ENCODE peak calls at places on chromosome 4, in six cellular contexts. R, Q, X, Z, O and L are unnamed samples.

GRCh38 chr4:184408021-184408710 is 66.2 kb downstream of the IRF2 start:
- DNase-seq in R (no peak), Q (no peak), X (peak; percentile 92), Z (peak; percentile 85), O (no peak), L (no peak)

GRCh38 chr4:48538358-48538757 is 48.3 kb downstream of the ZAR1 start:
- DNase-seq in R (no peak), Q (no peak), X (no peak), Z (no peak), O (no peak), L (no peak)

GRCh38 chr4:61911313-61911756 is 711.2 kb downstream of the ADGRL3 start:
- DNase-seq in R (no peak), Q (no peak), X (no peak), Z (no peak), O (no peak), L (no peak)

GRCh38 chr4:10667651-10668341 is 16.8 kb downstream of the CLNK start:
- DNase-seq in R (no peak), Q (no peak), X (no peak), Z (no peak), O (no peak), L (no peak)

GRCh38 chr4:176921256-176921655 is 128.5 kb upstream of the VEGFC start:
- DNase-seq in R (no peak), Q (no peak), X (no peak), Z (no peak), O (no peak), L (no peak)

GRCh38 chr4:20512980-20513379 is 187.3 kb upstream of the PACRGL start:
- DNase-seq in R (no peak), Q (no peak), X (no peak), Z (no peak), O (no peak), L (no peak)

GRCh38 chr4:151658959-151659593 is 101.7 kb downstream of the GATB start:
- DNase-seq in R (peak; percentile 6), Q (no peak), X (peak; percentile 67), Z (peak; percentile 83), O (no peak), L (no peak)

GRCh38 chr4:149785686-149786431 is 29.8 kb downstream of the IQCM start:
- DNase-seq in R (no peak), Q (no peak), X (peak; percentile 24), Z (peak; percentile 45), O (no peak), L (no peak)

GRCh38 chr4:26003072-26003471 is 89.1 kb downstream of the SMIM20 start:
- DNase-seq in R (no peak), Q (no peak), X (no peak), Z (no peak), O (no peak), L (no peak)

GRCh38 chr4:170801771-170802170 is 712.0 kb upstream of the AADAT start:
- DNase-seq in R (no peak), Q (no peak), X (no peak), Z (no peak), O (no peak), L (no peak)

GRCh38 chr4:94390804-94391410 is 48.3 kb upstream of the HPGDS start:
- DNase-seq in R (peak; percentile 19), Q (no peak), X (peak; percentile 4), Z (peak; percentile 46), O (no peak), L (no peak)

GRCh38 chr4:103008875-103009729 is 10.4 kb downstream of the SLC9B1 start:
- DNase-seq in R (peak; percentile 61), Q (no peak), X (peak; percentile 80), Z (peak; percentile 76), O (no peak), L (no peak)

GRCh38 chr4:74453037-74453635 is 8.2 kb downstream of the AREG start:
- DNase-seq in R (no peak), Q (no peak), X (no peak), Z (no peak), O (no peak), L (no peak)

GRCh38 chr4:93878566-93878965 is 50.0 kb downstream of the ATOH1 start:
- DNase-seq in R (no peak), Q (no peak), X (no peak), Z (no peak), O (no peak), L (no peak)

GRCh38 chr4:20538922-20539321 is 161.3 kb upstream of the PACRGL start:
- DNase-seq in R (no peak), Q (no peak), X (no peak), Z (no peak), O (no peak), L (no peak)

DNA sequence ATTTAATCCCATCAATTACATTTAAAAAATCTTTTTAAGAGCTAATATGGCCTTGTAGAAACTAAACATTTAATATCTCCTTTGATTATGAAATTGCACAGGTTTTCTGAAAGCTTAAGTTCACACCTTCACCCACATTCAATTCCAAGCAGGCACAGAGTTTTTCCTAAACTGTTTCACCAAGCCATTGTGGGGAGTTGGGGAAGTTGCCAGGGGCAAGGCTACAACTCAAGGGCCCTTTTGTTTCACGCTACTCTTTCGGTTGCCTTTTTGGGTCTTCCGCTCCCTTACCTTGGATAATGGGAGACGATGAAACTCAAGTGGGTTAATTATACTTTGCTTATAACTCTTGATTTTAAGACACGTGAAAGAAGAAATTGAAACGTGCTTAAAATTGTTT is 33.3 kb downstream of the APBB2 start:
- DNase-seq in R (no peak), Q (no peak), X (no peak), Z (no peak), O (no peak), L (no peak)
- H3K4me1 ChIP-seq in R (no peaks in the 10 kb centered on the region), Q (no peaks in the 10 kb centered on the region), X (peaks cover 10% of the 10 kb centered on the region), Z (peaks cover 50% of the 10 kb centered on the region), O (peaks cover 42% of the 10 kb centered on the region), L (peaks cover 39% of the 10 kb centered on the region)

GRCh38 chr4:169228076-169228475 is 42.7 kb downstream of the SH3RF1 start:
- DNase-seq in R (no peak), Q (no peak), X (no peak), Z (no peak), O (no peak), L (no peak)

GRCh38 chr4:169222768-169223167 is 48.0 kb downstream of the SH3RF1 start:
- DNase-seq in R (no peak), Q (no peak), X (no peak), Z (no peak), O (no peak), L (no peak)

GRCh38 chr4:169225058-169225751 is 45.6 kb downstream of the SH3RF1 start:
- DNase-seq in R (no peak), Q (no peak), X (peak; percentile 98), Z (peak; percentile 96), O (no peak), L (no peak)

GRCh38 chr4:169226565-169226964 is 44.2 kb downstream of the SH3RF1 start:
- DNase-seq in R (no peak), Q (no peak), X (no peak), Z (no peak), O (no peak), L (no peak)

GRCh38 chr4:169225812-169226211 is 44.9 kb downstream of the SH3RF1 start:
- DNase-seq in R (no peak), Q (no peak), X (peak; percentile 60), Z (peak; percentile 80), O (no peak), L (no peak)
- H3K27ac ChIP-seq in R (no peak overlapping the region), Q (no peak overlapping the region), X (peak overlapping the region; percentile 62), Z (peak overlapping the region; percentile 87), O (no peak overlapping the region), L (no peak overlapping the region)

DNA sequence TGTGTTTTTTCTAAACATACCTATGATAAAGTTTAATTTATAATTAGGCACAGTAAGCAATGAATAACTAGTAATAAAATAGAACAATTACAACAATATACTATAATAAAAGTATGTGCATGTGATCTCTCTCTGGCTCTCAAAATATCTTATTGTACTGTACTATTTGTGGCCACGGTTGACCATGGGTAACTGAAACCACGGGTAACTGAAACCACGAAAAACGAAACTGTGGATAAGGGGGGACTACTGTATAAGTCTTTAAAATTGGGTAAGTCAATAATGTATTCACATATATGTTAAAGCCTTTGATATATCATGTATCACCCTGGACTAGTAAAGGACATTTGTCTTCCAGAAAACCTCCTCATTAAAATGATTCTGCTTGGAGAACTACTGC is 20.0 kb downstream of the TMEM154 start:
- DNase-seq in R (no peak), Q (no peak), X (no peak), Z (no peak), O (no peak), L (no peak)
- H3K4me1 ChIP-seq in R (peaks cover 6% of the 10 kb centered on the region), Q (no peaks in the 10 kb centered on the region), X (no peaks in the 10 kb centered on the region), Z (no peaks in the 10 kb centered on the region), O (no peaks in the 10 kb centered on the region), L (no peaks in the 10 kb centered on the region)

DNA sequence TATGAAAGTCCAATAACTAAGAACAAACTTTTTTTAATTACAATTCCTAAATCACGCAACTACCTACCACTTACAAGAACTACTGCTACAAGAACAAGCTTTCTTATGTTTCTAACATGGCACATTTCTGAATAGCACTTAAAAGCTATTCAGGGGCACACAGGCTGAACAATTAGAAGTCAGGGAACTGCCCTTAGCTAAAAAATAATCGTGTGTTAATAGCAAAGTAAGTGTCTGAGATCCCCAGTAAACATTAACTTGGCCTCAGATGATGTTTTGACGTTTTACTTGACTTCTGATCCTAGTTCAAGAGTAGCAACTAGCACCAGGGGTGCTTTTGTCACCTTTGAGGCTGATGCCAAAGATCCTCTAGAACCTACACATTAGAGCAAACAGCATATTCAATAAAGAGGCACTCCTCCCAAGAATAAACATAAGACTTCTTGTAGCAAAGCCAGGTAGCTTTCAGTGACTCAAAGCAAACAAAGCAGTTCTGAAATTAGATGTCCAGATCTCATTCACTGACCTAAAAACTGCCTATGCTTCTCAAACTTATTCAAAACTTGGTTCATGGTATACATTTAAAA is 16.2 kb downstream of the SPOCK3 start:
- DNase-seq in R (no peak), Q (no peak), X (no peak), Z (no peak), O (no peak), L (no peak)
- H3K27ac ChIP-seq in R (no peak overlapping the region), Q (no peak overlapping the region), X (no peak overlapping the region), Z (no peak overlapping the region), O (no peak overlapping the region), L (no peak overlapping the region)

DNA sequence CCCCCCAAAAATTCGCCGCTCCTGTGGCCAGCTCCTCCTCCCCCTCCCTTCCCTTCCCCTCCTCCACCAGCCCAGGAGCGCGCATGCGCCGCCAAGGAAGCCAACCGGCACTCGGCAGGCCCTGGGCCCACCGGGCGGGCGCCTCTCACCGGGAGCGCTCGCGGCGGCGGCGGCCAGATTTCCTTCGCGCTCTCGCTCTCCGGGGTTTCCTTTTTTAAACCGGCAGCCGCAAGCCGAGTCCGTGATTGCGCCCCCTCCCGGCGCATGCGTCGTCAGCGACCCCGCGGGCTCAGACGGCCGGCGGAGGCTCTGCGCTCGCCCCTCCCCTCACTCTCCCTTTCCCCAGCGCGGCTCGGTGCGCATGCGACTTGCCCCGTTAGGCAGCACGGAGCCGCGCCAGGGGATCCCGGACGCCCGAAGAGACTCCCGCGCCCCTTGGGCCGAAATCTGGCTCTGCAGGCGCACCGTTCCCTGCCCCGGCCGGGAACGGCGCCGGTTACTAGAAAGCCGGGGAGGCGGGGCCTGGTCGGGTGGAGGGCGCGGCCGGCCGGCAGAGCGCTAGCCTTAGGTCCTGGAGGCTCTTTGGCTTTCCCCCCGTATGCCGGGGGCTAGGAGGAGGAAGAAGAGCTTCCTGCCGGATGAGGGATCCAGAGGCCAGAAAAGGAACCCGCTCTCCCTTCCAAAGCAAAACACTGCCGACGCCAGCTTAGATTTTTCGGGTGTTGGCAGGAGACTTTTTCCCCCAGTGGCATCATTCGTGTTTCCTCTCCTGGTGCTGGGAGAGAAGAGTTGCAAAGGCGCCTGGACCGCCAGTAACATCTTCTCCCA is at the start of gene CLOCK:
- DNase-seq in R (peak; percentile 87), Q (peak; percentile 77), X (peak; percentile 85), Z (peak; percentile 91), O (peak; percentile 86), L (peak; percentile 91)
- H3K4me1 ChIP-seq in R (peaks cover 31% of the 10 kb centered on the region), Q (peaks cover 10% of the 10 kb centered on the region), X (peaks cover 5% of the 10 kb centered on the region), Z (peaks cover 47% of the 10 kb centered on the region), O (peaks cover 13% of the 10 kb centered on the region), L (no peaks in the 10 kb centered on the region)

GRCh38 chr4:30744386-30744785 is 24.2 kb downstream of the PCDH7 start:
- DNase-seq in R (no peak), Q (no peak), X (no peak), Z (no peak), O (no peak), L (no peak)
- H3K27ac ChIP-seq in R (no peak overlapping the region), Q (no peak overlapping the region), X (no peak overlapping the region), Z (no peak overlapping the region), O (no peak overlapping the region), L (peak overlapping the region; percentile 60)